ENCODE peak calls at places on chromosome 11, in ten cellular contexts. K, A, O, X, G, Q, R, J, N and B are unnamed samples.

GRCh38 chr11:120116966-120117365 is 20.9 kb downstream of the TRIM29 start:
- DNase-seq in G (no peak), O (no peak), Q (no peak), R (no peak), X (no peak), J (no peak), K (no peak), N (no peak), A (no peak), B (no peak)

GRCh38 chr11:1757861-1758610 is 5.7 kb downstream of the CTSD start:
- DNase-seq in J (peak), K (no peak), Q (no peak), R (no peak), N (no peak), X (no peak), O (peak), A (no peak), G (peak), B (no peak)

GRCh38 chr11:10550503-10550902 is 9.5 kb upstream of the RNF141 start:
- DNase-seq in O (no peak), K (peak), A (no peak), Q (no peak), G (no peak), X (no peak), N (no peak), R (no peak), J (no peak), B (no peak)

GRCh38 chr11:76235233-76236091 is 29.2 kb upstream of the WNT11 start:
- DNase-seq in G (peak), Q (peak), N (peak), K (peak), A (peak), X (peak), J (peak), R (peak), O (peak), B (peak)

GRCh38 chr11:1345752-1346513 is 36.5 kb upstream of the TOLLIP start:
- DNase-seq in K (no peak), G (no peak), N (no peak), Q (no peak), X (no peak), R (no peak), O (no peak), A (no peak), J (no peak), B (no peak)

GRCh38 chr11:69351460-69351859 is 57.5 kb downstream of the MYEOV start:
- DNase-seq in G (no peak), R (no peak), J (no peak), X (peak), O (no peak), A (no peak), N (no peak), Q (no peak), K (peak), B (no peak)

GRCh38 chr11:31725176-31725575 is 85.9 kb downstream of the PAX6 start:
- DNase-seq in N (no peak), A (no peak), G (no peak), J (no peak), R (no peak), K (peak), X (no peak), O (no peak), Q (no peak), B (no peak)

GRCh38 chr11:2150206-2150847 is 10.7 kb downstream of the INS start:
- DNase-seq in A (no peak), X (no peak), K (peak), G (no peak), O (no peak), Q (peak), J (no peak), R (no peak), N (no peak), B (peak)

GRCh38 chr11:101885631-101886030 is 29.2 kb upstream of the CEP126 start:
- DNase-seq in O (no peak), N (no peak), G (no peak), Q (no peak), A (no peak), R (no peak), J (no peak), K (no peak), X (no peak), B (no peak)

GRCh38 chr11:134516529-134516928 is 104.5 kb upstream of the B3GAT1 start:
- DNase-seq in K (no peak), Q (no peak), N (no peak), R (peak), A (no peak), J (peak), X (no peak), G (no peak), O (no peak), B (no peak)

GRCh38 chr11:131710511-131710910 is 340.1 kb downstream of the NTM start:
- DNase-seq in A (no peak), J (no peak), R (no peak), X (no peak), Q (no peak), G (no peak), N (no peak), K (no peak), O (no peak), B (no peak)

GRCh38 chr11:128448981-128449713 is 138.2 kb downstream of the ETS1 start:
- DNase-seq in G (no peak), X (no peak), J (no peak), Q (no peak), A (no peak), N (no peak), R (no peak), O (no peak), K (no peak), B (no peak)